ENCODE peak calls at places on chromosomes 5 and 9, in nine cellular contexts. G is HFF-Myc, T is mammary epithelial cell, S is body of pancreas, C is Calu3, W is A549, J is neural progenitor cell, X is gastrocnemius medialis, I is H1. Y is an unnamed sample.

GRCh38 chr9:98326402-98327248 is 71.2 kb upstream of the TBC1D2 start:
- DNase-seq in G (peak; percentile 46), T (no peak), S (no peak), C (no peak), W (no peak), J (no peak), X (no peak), I (no peak), Y (peak; percentile 47)

GRCh38 chr9:116096046-116096445 is 57.5 kb upstream of the PAPPA start:
- DNase-seq in G (no peak), T (peak; percentile 82), S (no peak), C (no peak), W (no peak), J (no peak), X (no peak), I (no peak), Y (no peak)

GRCh38 chr5:58891072-58891970 is 308.4 kb downstream of the RAB3C start:
- DNase-seq in G (peak; percentile 55), T (peak; percentile 76), S (peak; percentile 78), C (peak; percentile 59), W (peak; percentile 100), J (peak; percentile 75), X (peak; percentile 29), I (peak; percentile 85), Y (peak; percentile 92)

GRCh38 chr9:8448226-8448625 is 648.6 kb upstream of the DMAC1 start:
- DNase-seq in G (no peak), T (no peak), S (no peak), C (no peak), W (no peak), J (no peak), X (no peak), I (no peak), Y (no peak)

GRCh38 chr9:81393985-81394811 is 295.1 kb downstream of the TLE1 start:
- DNase-seq in G (no peak), T (no peak), S (no peak), C (no peak), W (no peak), J (no peak), X (no peak), I (no peak), Y (no peak)

GRCh38 chr9:89024727-89025126 is 33.5 kb downstream of the S1PR3 start:
- DNase-seq in G (no peak), T (no peak), S (no peak), C (no peak), W (no peak), J (no peak), X (no peak), I (no peak), Y (no peak)

GRCh38 chr9:137971477-137972138 is 94.0 kb downstream of the CACNA1B start:
- DNase-seq in G (no peak), T (no peak), S (no peak), C (no peak), W (no peak), J (no peak), X (no peak), I (peak; percentile 32), Y (no peak)

GRCh38 chr9:125360621-125361020 is 99.0 kb downstream of the GAPVD1 start:
- DNase-seq in G (no peak), T (no peak), S (no peak), C (no peak), W (no peak), J (no peak), X (no peak), I (no peak), Y (no peak)

GRCh38 chr5:32278403-32278802 is 34.3 kb downstream of the MTMR12 start:
- DNase-seq in G (no peak), T (peak; percentile 30), S (no peak), C (no peak), W (no peak), J (no peak), X (no peak), I (no peak), Y (peak; percentile 31)

GRCh38 chr9:14027114-14027812 is 286.7 kb downstream of the NFIB start:
- DNase-seq in G (no peak), T (no peak), S (peak; percentile 54), C (peak; percentile 15), W (no peak), J (no peak), X (peak; percentile 81), I (no peak), Y (peak; percentile 73)

DNA sequence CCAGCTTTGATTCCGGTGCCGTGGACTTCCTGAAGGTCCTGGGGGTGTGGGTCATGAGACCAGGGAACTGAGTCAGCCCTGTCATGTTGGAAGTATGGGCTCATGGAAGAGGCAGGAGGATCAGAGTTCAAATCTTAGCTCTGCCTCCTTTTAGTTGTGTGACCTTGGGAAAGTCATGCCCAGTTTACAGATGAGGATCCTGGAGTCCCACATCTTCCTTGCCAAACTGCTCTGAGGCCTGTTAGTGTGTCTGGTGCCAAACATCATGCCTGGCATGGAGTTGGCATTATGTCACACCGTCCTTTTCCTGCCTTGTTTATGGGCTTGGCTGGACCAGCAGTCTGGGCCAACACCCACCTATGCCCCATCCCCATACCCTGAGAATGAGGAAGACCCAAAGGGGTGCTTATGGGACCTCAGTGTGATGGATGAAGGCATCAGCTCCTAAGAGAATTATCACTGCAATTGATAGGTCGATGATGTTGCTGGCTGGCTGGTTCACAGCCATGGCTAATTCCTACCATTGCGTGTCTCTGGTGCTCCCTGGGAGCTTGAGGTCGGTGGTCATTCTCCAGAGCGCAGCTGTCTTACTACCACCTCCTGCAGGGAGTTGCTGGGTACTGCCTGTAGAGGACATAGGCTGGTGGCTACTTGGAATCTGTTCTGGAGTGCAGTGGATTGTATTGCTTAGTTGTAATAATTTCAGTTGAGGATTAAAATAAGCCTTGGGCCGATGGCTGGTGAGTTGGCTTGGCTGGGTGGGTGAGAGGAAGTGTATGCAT is 140.5 kb upstream of the PITX1 start:
- DNase-seq in G (no peak), T (no peak), S (no peak), C (no peak), W (peak; percentile 36), J (peak; percentile 66), X (no peak), I (peak; percentile 58), Y (no peak)
- TF ChIP-seq CTCF in G (peak; percentile 35), T (no peak), S (no peak), C (no peak), W (no peak), J (peak; percentile 67), X (no peak), I (peak; percentile 93), Y (peak; percentile 15)

GRCh38 chr5:133981714-133982113 is 13.3 kb upstream of the C5orf15 start:
- DNase-seq in G (no peak), T (no peak), S (no peak), C (no peak), W (peak; percentile 31), J (no peak), X (no peak), I (no peak), Y (no peak)
- TF ChIP-seq CTCF in G (peak; percentile 3), T (no peak), S (no peak), C (no peak), W (no peak), J (no peak), X (no peak), I (no peak), Y (no peak)

GRCh38 chr5:111401906-111402305 is 110.4 kb downstream of the STARD4 start:
- DNase-seq in G (no peak), T (no peak), S (no peak), C (no peak), W (no peak), J (no peak), X (no peak), I (no peak), Y (no peak)
- TF ChIP-seq CTCF in G (no peak), T (no peak), S (no peak), C (no peak), W (no peak), J (no peak), X (no peak), I (no peak), Y (no peak)

GRCh38 chr5:164597293-164597900 is 1092.0 kb downstream of the MAT2B start:
- DNase-seq in G (no peak), T (peak; percentile 4), S (no peak), C (peak; percentile 16), W (peak; percentile 14), J (peak; percentile 57), X (no peak), I (peak; percentile 59), Y (peak; percentile 65)
- TF ChIP-seq CTCF in G (no peak), T (peak; percentile 61), S (no peak), C (no peak), W (peak; percentile 23), J (peak; percentile 70), X (no peak), I (peak; percentile 31), Y (peak; percentile 21)

DNA sequence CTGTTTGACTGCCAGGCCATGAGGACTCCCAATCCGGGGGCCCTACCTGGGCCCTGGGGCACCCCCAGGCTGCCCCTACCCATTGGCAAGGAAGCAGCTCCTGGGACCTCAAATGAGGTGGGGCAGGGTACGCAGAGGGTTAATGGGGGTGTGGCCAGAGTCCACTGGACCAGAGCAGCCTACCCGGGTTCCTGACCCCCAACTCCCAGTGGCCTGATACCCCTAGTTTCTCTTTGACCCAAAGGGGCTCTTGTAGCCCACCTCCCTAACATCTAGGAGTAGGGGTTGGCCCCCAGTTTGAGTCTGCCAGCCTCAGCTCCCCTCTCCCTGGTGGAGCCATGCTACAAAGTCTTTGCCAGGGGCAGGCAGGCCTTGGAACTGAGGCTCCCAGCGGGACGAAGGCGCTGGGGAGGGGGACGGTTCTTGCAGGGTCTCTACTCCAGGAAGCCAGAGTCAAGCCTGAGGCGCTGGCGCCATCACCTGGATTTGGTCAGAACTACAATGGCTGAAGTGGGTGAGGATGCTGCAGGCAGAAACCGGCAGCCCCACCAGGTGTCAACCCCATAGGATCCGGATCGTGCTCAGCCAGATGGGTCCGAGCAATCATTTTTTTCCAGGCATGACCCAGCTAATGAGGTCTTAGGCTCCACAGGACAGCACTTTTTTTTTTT is 8.4 kb upstream of the CERCAM start:
- DNase-seq in G (no peak), T (no peak), S (peak; percentile 44), C (peak; percentile 61), W (peak; percentile 52), J (peak; percentile 81), X (no peak), I (peak; percentile 100), Y (peak; percentile 43)
- TF ChIP-seq CTCF in G (peak; percentile 58), T (peak; percentile 47), S (peak; percentile 24), C (no peak), W (peak; percentile 42), J (peak; percentile 74), X (peak; percentile 65), I (peak; percentile 98), Y (peak; percentile 49)

DNA sequence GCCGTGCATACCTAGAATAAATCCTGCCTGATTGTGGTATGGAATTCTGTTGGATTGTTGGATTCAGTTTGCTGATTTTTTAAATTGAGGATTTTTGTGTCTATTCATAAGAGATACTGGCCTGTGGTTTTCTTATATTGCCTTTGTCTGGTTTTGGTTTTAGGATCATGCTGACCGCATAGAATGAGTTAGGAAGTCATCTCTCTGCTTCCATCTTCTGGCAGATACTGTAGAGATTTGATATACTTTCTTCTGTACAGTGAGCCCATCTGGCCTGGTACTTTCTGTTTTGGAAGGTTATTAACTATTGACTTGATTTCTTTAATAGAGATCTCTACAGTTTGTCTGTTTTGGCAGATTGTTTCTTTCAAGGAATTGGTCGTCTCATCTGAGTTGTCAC is 14.7 kb downstream of the CEP72 start:
- DNase-seq in G (no peak), T (no peak), S (no peak), C (no peak), W (no peak), J (no peak), X (no peak), I (no peak), Y (no peak)
- TF ChIP-seq CTCF in G (no peak), T (no peak), S (no peak), C (no peak), W (no peak), J (no peak), X (no peak), I (no peak), Y (no peak)

GRCh38 chr5:43039468-43040286 is 442 bp downstream of the ANXA2R start:
- DNase-seq in G (no peak), T (no peak), S (peak; percentile 43), C (peak; percentile 80), W (peak; percentile 88), J (peak; percentile 82), X (peak; percentile 68), I (peak; percentile 74), Y (no peak)
- TF ChIP-seq CTCF in G (no peak), T (no peak), S (no peak), C (no peak), W (peak; percentile 14), J (peak; percentile 8), X (peak; percentile 25), I (no peak), Y (no peak)